ENCODE peak calls at places on chromosome 7, in eight cellular contexts. H is NCI-H1092 treated with DMSO at 0.1 percent for 48 hours, J is coronary artery, L is anterior cingulate cortex, F is endothelial cell of umbilical vein, U is head of caudate nucleus, K is left ventricle myocardium superior, W is left colon. O is an unnamed sample.

GRCh38 chr7:121341933-121342332 is 13.1 kb downstream of the WNT16 start:
- DNase-seq in L (no peak), H (no peak), W (no peak), F (no peak), J (no peak), U (no peak), K (no peak), O (no peak)

GRCh38 chr7:2199956-2200583 is 32.7 kb downstream of the MAD1L1 start:
- DNase-seq in K (no peak), U (no peak), J (no peak), F (no peak), L (no peak), W (no peak), H (no peak), O (no peak)

GRCh38 chr7:115145512-115145911 is 223.6 kb downstream of the MDFIC start:
- DNase-seq in L (no peak), W (no peak), U (no peak), H (no peak), K (no peak), F (no peak), J (no peak), O (no peak)

GRCh38 chr7:25894902-25895791 is 256.9 kb upstream of the NFE2L3 start:
- DNase-seq in L (peak; percentile 31), K (peak; percentile 78), H (no peak), J (no peak), U (peak; percentile 63), W (peak; percentile 83), F (peak; percentile 32), O (no peak)

GRCh38 chr7:157318015-157318706 is 18.6 kb upstream of the DNAJB6 start:
- DNase-seq in F (no peak), H (no peak), K (no peak), J (no peak), L (no peak), U (peak; percentile 39), W (peak; percentile 32), O (no peak)

GRCh38 chr7:90383422-90383821 is 19.8 kb upstream of the CLDN12 start:
- DNase-seq in W (no peak), K (no peak), H (no peak), F (peak; percentile 52), U (no peak), L (no peak), J (no peak), O (no peak)

GRCh38 chr7:131424219-131424822 is 96.6 kb downstream of the MKLN1 start:
- DNase-seq in F (peak; percentile 66), W (no peak), K (no peak), U (peak; percentile 33), J (no peak), H (peak; percentile 59), L (no peak), O (no peak)

GRCh38 chr7:156374335-156374734 is 266.2 kb upstream of the RNF32 start:
- DNase-seq in W (no peak), J (no peak), H (no peak), F (no peak), L (no peak), U (no peak), K (no peak), O (no peak)

GRCh38 chr7:158581440-158582088 is 6.1 kb downstream of the PTPRN2 start:
- DNase-seq in W (peak; percentile 34), F (no peak), J (no peak), U (no peak), H (peak; percentile 98), K (no peak), L (no peak), O (no peak)

GRCh38 chr7:115941703-115942268 is 88.8 kb downstream of the TFEC start:
- DNase-seq in L (no peak), J (no peak), U (no peak), H (no peak), W (no peak), F (peak; percentile 49), K (no peak), O (no peak)

GRCh38 chr7:55272328-55272727 is 92.8 kb upstream of the LANCL2 start:
- DNase-seq in K (no peak), L (no peak), W (no peak), U (no peak), F (no peak), H (no peak), J (peak; percentile 21), O (no peak)

GRCh38 chr7:111088328-111088727 is 2.6 kb upstream of the LRRN3 start:
- DNase-seq in K (no peak), U (no peak), W (no peak), J (no peak), F (no peak), H (no peak), L (no peak), O (no peak)

GRCh38 chr7:34849966-34850365 is 187.3 kb downstream of the DPY19L1 start:
- DNase-seq in F (no peak), L (no peak), J (no peak), H (no peak), U (no peak), W (no peak), K (no peak), O (no peak)

GRCh38 chr7:82816272-82816671 is 346.4 kb downstream of the PCLO start:
- DNase-seq in H (no peak), J (no peak), F (no peak), K (no peak), W (no peak), U (no peak), L (no peak), O (no peak)

O was measured in iPS DF 19.7.